ENCODE peak calls at places on chromosomes 3 and 15, in eight cellular contexts. One of them, this sample, is unnamed.

GRCh38 chr15:49831206-49831965 is 210.5 kb downstream of the DTWD1 start:
- DNase-seq in heart right ventricle: peak; percentile 44
- DNase-seq in ovary: no peak
- DNase-seq in epithelial cell of esophagus: peak; percentile 74
- DNase-seq in fibroblast of pulmonary artery: peak; percentile 95
- DNase-seq in psoas muscle: peak; percentile 67
- DNase-seq in heart left ventricle: peak; percentile 42
- DNase-seq in transverse colon: no peak
- DNase-seq in this sample: peak; percentile 98

GRCh38 chr3:186789554-186790260 is 6.3 kb downstream of the EIF4A2 start:
- DNase-seq in heart right ventricle: no peak
- DNase-seq in ovary: no peak
- DNase-seq in epithelial cell of esophagus: no peak
- DNase-seq in fibroblast of pulmonary artery: peak; percentile 34
- DNase-seq in psoas muscle: no peak
- DNase-seq in heart left ventricle: no peak
- DNase-seq in transverse colon: no peak
- DNase-seq in this sample: peak; percentile 60

GRCh38 chr3:12714278-12714677 is 44.8 kb downstream of the TMEM40 start:
- DNase-seq in heart right ventricle: no peak
- DNase-seq in ovary: no peak
- DNase-seq in epithelial cell of esophagus: no peak
- DNase-seq in fibroblast of pulmonary artery: no peak
- DNase-seq in psoas muscle: no peak
- DNase-seq in heart left ventricle: no peak
- DNase-seq in transverse colon: no peak
- DNase-seq in this sample: no peak

GRCh38 chr3:112360574-112360973 is 27.6 kb downstream of the CD200 start:
- DNase-seq in heart right ventricle: no peak
- DNase-seq in ovary: no peak
- DNase-seq in epithelial cell of esophagus: no peak
- DNase-seq in fibroblast of pulmonary artery: peak; percentile 65
- DNase-seq in psoas muscle: peak; percentile 23
- DNase-seq in heart left ventricle: no peak
- DNase-seq in transverse colon: no peak
- DNase-seq in this sample: no peak

GRCh38 chr15:90101130-90101968 is 919 bp downstream of the IDH2 start:
- DNase-seq in heart right ventricle: peak; percentile 74
- DNase-seq in ovary: peak; percentile 44
- DNase-seq in epithelial cell of esophagus: no peak
- DNase-seq in fibroblast of pulmonary artery: no peak
- DNase-seq in psoas muscle: peak; percentile 46
- DNase-seq in heart left ventricle: peak; percentile 76
- DNase-seq in transverse colon: peak; percentile 57
- DNase-seq in this sample: no peak

GRCh38 chr3:112508860-112509259 is 9.6 kb upstream of the BTLA start:
- DNase-seq in heart right ventricle: no peak
- DNase-seq in ovary: no peak
- DNase-seq in epithelial cell of esophagus: no peak
- DNase-seq in fibroblast of pulmonary artery: no peak
- DNase-seq in psoas muscle: no peak
- DNase-seq in heart left ventricle: no peak
- DNase-seq in transverse colon: no peak
- DNase-seq in this sample: no peak

GRCh38 chr15:80693682-80694623 is 1.2 kb upstream of the ABHD17C start:
- DNase-seq in heart right ventricle: no peak
- DNase-seq in ovary: no peak
- DNase-seq in epithelial cell of esophagus: no peak
- DNase-seq in fibroblast of pulmonary artery: no peak
- DNase-seq in psoas muscle: no peak
- DNase-seq in heart left ventricle: peak; percentile 8
- DNase-seq in transverse colon: no peak
- DNase-seq in this sample: no peak

GRCh38 chr3:73625124-73625665 is 454 bp upstream of the PDZRN3 start:
- DNase-seq in heart right ventricle: peak; percentile 30
- DNase-seq in ovary: peak; percentile 57
- DNase-seq in epithelial cell of esophagus: peak; percentile 46
- DNase-seq in fibroblast of pulmonary artery: peak; percentile 62
- DNase-seq in psoas muscle: no peak
- DNase-seq in heart left ventricle: peak; percentile 27
- DNase-seq in transverse colon: no peak
- DNase-seq in this sample: peak; percentile 63

GRCh38 chr3:12143949-12144504 is 14.7 kb downstream of the TIMP4 start:
- DNase-seq in heart right ventricle: peak; percentile 54
- DNase-seq in ovary: peak; percentile 69
- DNase-seq in epithelial cell of esophagus: peak; percentile 13
- DNase-seq in fibroblast of pulmonary artery: peak; percentile 98
- DNase-seq in psoas muscle: peak; percentile 81
- DNase-seq in heart left ventricle: peak; percentile 58
- DNase-seq in transverse colon: peak; percentile 35
- DNase-seq in this sample: peak; percentile 85

GRCh38 chr3:153572654-153573053 is 410.6 kb downstream of the RAP2B start:
- DNase-seq in heart right ventricle: no peak
- DNase-seq in ovary: no peak
- DNase-seq in epithelial cell of esophagus: no peak
- DNase-seq in fibroblast of pulmonary artery: no peak
- DNase-seq in psoas muscle: no peak
- DNase-seq in heart left ventricle: no peak
- DNase-seq in transverse colon: no peak
- DNase-seq in this sample: no peak

GRCh38 chr3:36494461-36495109 is 114.3 kb downstream of the STAC start:
- DNase-seq in heart right ventricle: no peak
- DNase-seq in ovary: no peak
- DNase-seq in epithelial cell of esophagus: peak; percentile 73
- DNase-seq in fibroblast of pulmonary artery: peak; percentile 63
- DNase-seq in psoas muscle: peak; percentile 34
- DNase-seq in heart left ventricle: no peak
- DNase-seq in transverse colon: peak; percentile 7
- DNase-seq in this sample: peak; percentile 77

GRCh38 chr3:46646700-46647099 is 34.4 kb downstream of the FAM240A start:
- DNase-seq in heart right ventricle: no peak
- DNase-seq in ovary: no peak
- DNase-seq in epithelial cell of esophagus: peak; percentile 79
- DNase-seq in fibroblast of pulmonary artery: no peak
- DNase-seq in psoas muscle: no peak
- DNase-seq in heart left ventricle: no peak
- DNase-seq in transverse colon: no peak
- DNase-seq in this sample: peak; percentile 88

GRCh38 chr3:147383617-147384016 is 22.7 kb downstream of the ZIC4 start:
- DNase-seq in heart right ventricle: no peak
- DNase-seq in ovary: no peak
- DNase-seq in epithelial cell of esophagus: no peak
- DNase-seq in fibroblast of pulmonary artery: no peak
- DNase-seq in psoas muscle: no peak
- DNase-seq in heart left ventricle: no peak
- DNase-seq in transverse colon: no peak
- DNase-seq in this sample: no peak
- TF ChIP-seq CTCF in heart right ventricle: no peak
- TF ChIP-seq CTCF in ovary: no peak
- TF ChIP-seq CTCF in epithelial cell of esophagus: no peak
- TF ChIP-seq CTCF in fibroblast of pulmonary artery: peak; percentile 24
- TF ChIP-seq CTCF in psoas muscle: peak; percentile 4
- TF ChIP-seq CTCF in heart left ventricle: no peak
- TF ChIP-seq CTCF in transverse colon: no peak
- TF ChIP-seq CTCF in this sample: peak; percentile 14

GRCh38 chr3:168407381-168407780 is 311.7 kb upstream of the GOLIM4 start:
- DNase-seq in heart right ventricle: no peak
- DNase-seq in ovary: no peak
- DNase-seq in epithelial cell of esophagus: no peak
- DNase-seq in fibroblast of pulmonary artery: no peak
- DNase-seq in psoas muscle: no peak
- DNase-seq in heart left ventricle: no peak
- DNase-seq in transverse colon: no peak
- DNase-seq in this sample: no peak
- H3K4me3 ChIP-seq in heart right ventricle: no peak overlapping the region
- H3K4me3 ChIP-seq in ovary: no peak overlapping the region
- H3K4me3 ChIP-seq in epithelial cell of esophagus: no peak overlapping the region
- H3K4me3 ChIP-seq in fibroblast of pulmonary artery: no peak overlapping the region
- H3K4me3 ChIP-seq in psoas muscle: no peak overlapping the region
- H3K4me3 ChIP-seq in heart left ventricle: no peak overlapping the region
- H3K4me3 ChIP-seq in transverse colon: no peak overlapping the region
- H3K4me3 ChIP-seq in this sample: no peak overlapping the region

GRCh38 chr3:481680-482079 is 285.1 kb downstream of the CHL1 start:
- DNase-seq in heart right ventricle: no peak
- DNase-seq in ovary: no peak
- DNase-seq in epithelial cell of esophagus: peak; percentile 25
- DNase-seq in fibroblast of pulmonary artery: no peak
- DNase-seq in psoas muscle: no peak
- DNase-seq in heart left ventricle: no peak
- DNase-seq in transverse colon: no peak
- DNase-seq in this sample: no peak
- TF ChIP-seq CTCF in heart right ventricle: no peak
- TF ChIP-seq CTCF in ovary: no peak
- TF ChIP-seq CTCF in epithelial cell of esophagus: peak; percentile 48
- TF ChIP-seq CTCF in fibroblast of pulmonary artery: peak; percentile 4
- TF ChIP-seq CTCF in psoas muscle: no peak
- TF ChIP-seq CTCF in heart left ventricle: no peak
- TF ChIP-seq CTCF in transverse colon: no peak
- TF ChIP-seq CTCF in this sample: no peak

GRCh38 chr15:88255109-88255495 is 1.4 kb downstream of the NTRK3 start:
- DNase-seq in heart right ventricle: no peak
- DNase-seq in ovary: no peak
- DNase-seq in epithelial cell of esophagus: no peak
- DNase-seq in fibroblast of pulmonary artery: no peak
- DNase-seq in psoas muscle: no peak
- DNase-seq in heart left ventricle: no peak
- DNase-seq in transverse colon: no peak
- DNase-seq in this sample: no peak
- H3K4me3 ChIP-seq in heart right ventricle: peak overlapping the region; percentile 43
- H3K4me3 ChIP-seq in ovary: peak overlapping the region; percentile 18
- H3K4me3 ChIP-seq in epithelial cell of esophagus: no peak overlapping the region
- H3K4me3 ChIP-seq in fibroblast of pulmonary artery: peak overlapping the region; percentile 27
- H3K4me3 ChIP-seq in psoas muscle: peak overlapping the region; percentile 63
- H3K4me3 ChIP-seq in heart left ventricle: peak overlapping the region; percentile 59
- H3K4me3 ChIP-seq in transverse colon: no peak overlapping the region
- H3K4me3 ChIP-seq in this sample: no peak overlapping the region

GRCh38 chr15:33096134-33096533 is 98.4 kb downstream of the FMN1 start:
- DNase-seq in heart right ventricle: no peak
- DNase-seq in ovary: no peak
- DNase-seq in epithelial cell of esophagus: no peak
- DNase-seq in fibroblast of pulmonary artery: no peak
- DNase-seq in psoas muscle: no peak
- DNase-seq in heart left ventricle: no peak
- DNase-seq in transverse colon: no peak
- DNase-seq in this sample: no peak
- TF ChIP-seq CTCF in heart right ventricle: no peak
- TF ChIP-seq CTCF in ovary: no peak
- TF ChIP-seq CTCF in epithelial cell of esophagus: no peak
- TF ChIP-seq CTCF in fibroblast of pulmonary artery: no peak
- TF ChIP-seq CTCF in psoas muscle: no peak
- TF ChIP-seq CTCF in heart left ventricle: no peak
- TF ChIP-seq CTCF in transverse colon: no peak
- TF ChIP-seq CTCF in this sample: no peak

DNA sequence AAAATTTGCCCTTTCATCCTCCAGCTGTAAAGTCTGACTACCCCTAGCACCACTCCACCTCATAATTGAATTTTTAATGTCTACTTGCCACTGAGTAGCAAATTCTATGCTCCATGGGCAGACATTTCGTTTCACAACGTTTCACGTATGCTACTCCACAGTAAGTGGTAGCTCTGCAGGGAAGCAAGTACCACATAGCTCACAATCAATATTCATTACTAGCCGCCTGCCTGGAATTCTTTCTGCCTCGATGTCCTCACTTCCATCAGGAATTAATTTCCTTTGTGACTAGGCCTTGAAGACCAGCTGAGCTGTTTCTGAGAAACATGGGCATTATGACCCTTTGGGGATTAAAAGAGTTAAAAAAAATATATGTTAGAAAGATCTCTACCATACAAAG is 15.3 kb downstream of the NPTN start:
- DNase-seq in heart right ventricle: no peak
- DNase-seq in ovary: no peak
- DNase-seq in epithelial cell of esophagus: no peak
- DNase-seq in fibroblast of pulmonary artery: no peak
- DNase-seq in psoas muscle: no peak
- DNase-seq in heart left ventricle: no peak
- DNase-seq in transverse colon: no peak
- DNase-seq in this sample: no peak
- H3K4me3 ChIP-seq in heart right ventricle: no peak overlapping the region
- H3K4me3 ChIP-seq in ovary: no peak overlapping the region
- H3K4me3 ChIP-seq in epithelial cell of esophagus: no peak overlapping the region
- H3K4me3 ChIP-seq in fibroblast of pulmonary artery: no peak overlapping the region
- H3K4me3 ChIP-seq in psoas muscle: no peak overlapping the region
- H3K4me3 ChIP-seq in heart left ventricle: no peak overlapping the region
- H3K4me3 ChIP-seq in transverse colon: no peak overlapping the region
- H3K4me3 ChIP-seq in this sample: no peak overlapping the region

GRCh38 chr3:145266368-145266767 is 894.6 kb downstream of the PLOD2 start:
- DNase-seq in heart right ventricle: no peak
- DNase-seq in ovary: no peak
- DNase-seq in epithelial cell of esophagus: no peak
- DNase-seq in fibroblast of pulmonary artery: no peak
- DNase-seq in psoas muscle: no peak
- DNase-seq in heart left ventricle: no peak
- DNase-seq in transverse colon: no peak
- DNase-seq in this sample: no peak
- TF ChIP-seq CTCF in heart right ventricle: no peak
- TF ChIP-seq CTCF in ovary: no peak
- TF ChIP-seq CTCF in epithelial cell of esophagus: no peak
- TF ChIP-seq CTCF in fibroblast of pulmonary artery: no peak
- TF ChIP-seq CTCF in psoas muscle: no peak
- TF ChIP-seq CTCF in heart left ventricle: no peak
- TF ChIP-seq CTCF in transverse colon: no peak
- TF ChIP-seq CTCF in this sample: no peak

DNA sequence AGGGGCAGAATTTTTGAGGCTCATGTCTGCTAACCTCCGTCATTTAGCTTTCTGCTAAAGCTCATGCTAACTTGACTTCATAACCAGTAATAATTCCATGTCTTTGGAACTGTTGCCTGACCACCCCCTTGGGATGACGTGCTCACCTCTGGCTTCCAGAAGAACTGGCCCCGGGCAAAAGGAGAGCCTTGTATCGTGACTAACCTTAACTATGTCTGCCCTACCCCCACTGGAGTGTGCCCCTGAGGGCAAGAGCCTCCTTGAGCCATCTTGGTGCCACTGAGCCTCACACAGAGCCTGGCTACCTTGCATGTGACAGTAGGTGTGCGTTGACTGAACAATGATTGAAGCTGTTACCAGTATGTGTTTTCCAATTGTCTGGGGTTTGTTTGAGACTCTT is 4.7 kb downstream of the LRRK1 start:
- DNase-seq in heart right ventricle: no peak
- DNase-seq in ovary: no peak
- DNase-seq in epithelial cell of esophagus: no peak
- DNase-seq in fibroblast of pulmonary artery: no peak
- DNase-seq in psoas muscle: no peak
- DNase-seq in heart left ventricle: no peak
- DNase-seq in transverse colon: no peak
- DNase-seq in this sample: no peak
- H3K4me3 ChIP-seq in heart right ventricle: no peak overlapping the region
- H3K4me3 ChIP-seq in ovary: no peak overlapping the region
- H3K4me3 ChIP-seq in epithelial cell of esophagus: no peak overlapping the region
- H3K4me3 ChIP-seq in fibroblast of pulmonary artery: no peak overlapping the region
- H3K4me3 ChIP-seq in psoas muscle: no peak overlapping the region
- H3K4me3 ChIP-seq in heart left ventricle: no peak overlapping the region
- H3K4me3 ChIP-seq in transverse colon: no peak overlapping the region
- H3K4me3 ChIP-seq in this sample: no peak overlapping the region

This sample was measured in foreskin fibroblast.